ENCODE peak calls at places on chromosome X, in five cellular contexts. K is stimulated activated CD8-positive, alpha-beta memory T cell treated with anti-CD3 and anti-CD28 coated beads, Interleukin-15, amount 100 ng/mL, for 48 hours; U is SJSA1; M is M059J; I is AG09309. E is an unnamed sample.

GRCh38 chrX:74246524-74246923 is 57.5 kb upstream of the ZCCHC13 start:
- DNase-seq in K (no peak), U (no peak), M (peak; percentile 12), I (no peak), E (no peak)

GRCh38 chrX:148929686-148930085 is 429.3 kb downstream of the AFF2 start:
- DNase-seq in K (no peak), U (no peak), M (peak; percentile 81), I (no peak), E (no peak)

GRCh38 chrX:4841216-4841745 is 1127.8 kb upstream of the PRKX start:
- DNase-seq in K (no peak), U (no peak), M (no peak), I (no peak), E (peak; percentile 49)

GRCh38 chrX:67288958-67289641 is 254.7 kb upstream of the AR start:
- DNase-seq in K (no peak), U (no peak), M (no peak), I (no peak), E (no peak)

GRCh38 chrX:40867352-40867751 is 132.0 kb upstream of the MED14 start:
- DNase-seq in K (no peak), U (no peak), M (peak; percentile 91), I (no peak), E (peak; percentile 18)

GRCh38 chrX:46961574-46962279 is 49.5 kb downstream of the JADE3 start:
- DNase-seq in K (no peak), U (no peak), M (no peak), I (no peak), E (no peak)

GRCh38 chrX:22952011-22952410 is 47.7 kb upstream of the DDX53 start:
- DNase-seq in K (no peak), U (peak; percentile 42), M (peak; percentile 51), I (no peak), E (no peak)

GRCh38 chrX:25742334-25742733 is 395.8 kb upstream of the MAGEB18 start:
- DNase-seq in K (no peak), U (no peak), M (no peak), I (no peak), E (no peak)

GRCh38 chrX:71870337-71871098 is 40.1 kb upstream of the NHSL2 start:
- DNase-seq in K (no peak), U (peak; percentile 49), M (peak; percentile 46), I (no peak), E (no peak)

GRCh38 chrX:20421275-20421674 is 154.6 kb upstream of the RPS6KA3 start:
- DNase-seq in K (no peak), U (no peak), M (no peak), I (no peak), E (no peak)

GRCh38 chrX:108219949-108220601 is 128.5 kb downstream of the ATG4A start:
- DNase-seq in K (no peak), U (no peak), M (no peak), I (no peak), E (no peak)

GRCh38 chrX:16319929-16320328 is 152.6 kb downstream of the MAGEB17 start:
- DNase-seq in K (no peak), U (no peak), M (peak; percentile 71), I (no peak), E (no peak)

GRCh38 chrX:5113128-5113527 is 1115.5 kb downstream of the NLGN4X start:
- DNase-seq in K (no peak), U (no peak), M (peak; percentile 34), I (no peak), E (no peak)

GRCh38 chrX:27966955-27967354 is 14.3 kb downstream of the DCAF8L1 start:
- DNase-seq in K (no peak), U (no peak), M (no peak), I (no peak), E (no peak)